ENCODE peak calls at places on chromosomes 1 and 21, in nine cellular contexts. One of them, this sample, is unnamed.

GRCh38 chr21:45546636-45547203 is 4.5 kb upstream of the SLC19A1 start:
- DNase-seq in CD8-positive, alpha-beta memory T cell: no peak
- DNase-seq in astrocyte of the cerebellum: no peak
- DNase-seq in astrocyte: no peak
- DNase-seq in kidney: peak
- DNase-seq in astrocyte of the spinal cord: no peak
- DNase-seq in upper lobe of right lung: no peak
- DNase-seq in fibroblast of mammary gland: no peak
- DNase-seq in A673: no peak
- DNase-seq in this sample: no peak

GRCh38 chr1:86872086-86872485 is 41.8 kb downstream of the SELENOF start:
- DNase-seq in astrocyte: peak
- DNase-seq in fibroblast of mammary gland: peak
- DNase-seq in astrocyte of the cerebellum: peak
- DNase-seq in A673: no peak
- DNase-seq in astrocyte of the spinal cord: no peak
- DNase-seq in kidney: no peak
- DNase-seq in CD8-positive, alpha-beta memory T cell: no peak
- DNase-seq in upper lobe of right lung: no peak
- DNase-seq in this sample: no peak

GRCh38 chr1:10980094-10980577 is 32.3 kb upstream of the TARDBP start:
- DNase-seq in CD8-positive, alpha-beta memory T cell: no peak
- DNase-seq in kidney: peak
- DNase-seq in fibroblast of mammary gland: peak
- DNase-seq in astrocyte of the cerebellum: peak
- DNase-seq in A673: no peak
- DNase-seq in astrocyte of the spinal cord: peak
- DNase-seq in upper lobe of right lung: peak
- DNase-seq in astrocyte: peak
- DNase-seq in this sample: peak

GRCh38 chr1:19319196-19319595 is 7.1 kb downstream of the SLC66A1 start:
- DNase-seq in fibroblast of mammary gland: no peak
- DNase-seq in astrocyte of the cerebellum: no peak
- DNase-seq in kidney: no peak
- DNase-seq in CD8-positive, alpha-beta memory T cell: no peak
- DNase-seq in upper lobe of right lung: no peak
- DNase-seq in A673: no peak
- DNase-seq in astrocyte: no peak
- DNase-seq in astrocyte of the spinal cord: no peak
- DNase-seq in this sample: no peak

GRCh38 chr1:180580237-180580636 is 21.5 kb downstream of the OVAAL start:
- DNase-seq in fibroblast of mammary gland: peak
- DNase-seq in upper lobe of right lung: no peak
- DNase-seq in astrocyte of the cerebellum: no peak
- DNase-seq in astrocyte: no peak
- DNase-seq in A673: no peak
- DNase-seq in CD8-positive, alpha-beta memory T cell: no peak
- DNase-seq in astrocyte of the spinal cord: no peak
- DNase-seq in kidney: peak
- DNase-seq in this sample: peak

GRCh38 chr1:39842030-39842678 is 41.1 kb downstream of the TRIT1 start:
- DNase-seq in astrocyte of the spinal cord: no peak
- DNase-seq in upper lobe of right lung: no peak
- DNase-seq in fibroblast of mammary gland: no peak
- DNase-seq in kidney: no peak
- DNase-seq in astrocyte: no peak
- DNase-seq in A673: no peak
- DNase-seq in astrocyte of the cerebellum: no peak
- DNase-seq in CD8-positive, alpha-beta memory T cell: no peak
- DNase-seq in this sample: no peak

GRCh38 chr1:23896491-23896890 is 16.7 kb downstream of the CNR2 start:
- DNase-seq in astrocyte of the spinal cord: no peak
- DNase-seq in CD8-positive, alpha-beta memory T cell: peak
- DNase-seq in A673: no peak
- DNase-seq in kidney: no peak
- DNase-seq in upper lobe of right lung: no peak
- DNase-seq in astrocyte of the cerebellum: no peak
- DNase-seq in fibroblast of mammary gland: no peak
- DNase-seq in astrocyte: no peak
- DNase-seq in this sample: no peak

GRCh38 chr1:177424746-177425145 is 254.0 kb downstream of the BRINP2 start:
- DNase-seq in fibroblast of mammary gland: peak
- DNase-seq in astrocyte of the cerebellum: no peak
- DNase-seq in kidney: no peak
- DNase-seq in CD8-positive, alpha-beta memory T cell: no peak
- DNase-seq in astrocyte: no peak
- DNase-seq in astrocyte of the spinal cord: no peak
- DNase-seq in upper lobe of right lung: no peak
- DNase-seq in A673: no peak
- DNase-seq in this sample: no peak

GRCh38 chr1:184755226-184756065 is 788 bp upstream of the EDEM3 start:
- DNase-seq in astrocyte of the spinal cord: peak
- DNase-seq in kidney: no peak
- DNase-seq in astrocyte: peak
- DNase-seq in CD8-positive, alpha-beta memory T cell: no peak
- DNase-seq in astrocyte of the cerebellum: peak
- DNase-seq in A673: peak
- DNase-seq in fibroblast of mammary gland: peak
- DNase-seq in upper lobe of right lung: no peak
- DNase-seq in this sample: peak

GRCh38 chr1:20551945-20552727 is at the start of gene FAM43B:
- DNase-seq in fibroblast of mammary gland: peak
- DNase-seq in kidney: peak
- DNase-seq in CD8-positive, alpha-beta memory T cell: no peak
- DNase-seq in astrocyte of the cerebellum: no peak
- DNase-seq in A673: peak
- DNase-seq in astrocyte: peak
- DNase-seq in upper lobe of right lung: peak
- DNase-seq in astrocyte of the spinal cord: no peak
- DNase-seq in this sample: peak

GRCh38 chr1:26044971-26045711 is 777 bp downstream of the SLC30A2 start:
- DNase-seq in fibroblast of mammary gland: no peak
- DNase-seq in astrocyte: no peak
- DNase-seq in A673: no peak
- DNase-seq in upper lobe of right lung: no peak
- DNase-seq in kidney: no peak
- DNase-seq in astrocyte of the spinal cord: no peak
- DNase-seq in CD8-positive, alpha-beta memory T cell: no peak
- DNase-seq in astrocyte of the cerebellum: no peak
- DNase-seq in this sample: no peak

GRCh38 chr1:104932030-104932915 is 1182.6 kb downstream of the AMY1C start:
- DNase-seq in kidney: no peak
- DNase-seq in fibroblast of mammary gland: no peak
- DNase-seq in CD8-positive, alpha-beta memory T cell: no peak
- DNase-seq in astrocyte of the cerebellum: no peak
- DNase-seq in astrocyte of the spinal cord: no peak
- DNase-seq in upper lobe of right lung: no peak
- DNase-seq in astrocyte: no peak
- DNase-seq in A673: no peak
- DNase-seq in this sample: no peak

GRCh38 chr1:7220007-7220406 is 434.8 kb downstream of the CAMTA1 start:
- DNase-seq in CD8-positive, alpha-beta memory T cell: no peak
- DNase-seq in astrocyte of the spinal cord: peak
- DNase-seq in fibroblast of mammary gland: peak
- DNase-seq in kidney: no peak
- DNase-seq in A673: no peak
- DNase-seq in astrocyte of the cerebellum: peak
- DNase-seq in astrocyte: peak
- DNase-seq in upper lobe of right lung: no peak
- DNase-seq in this sample: no peak

GRCh38 chr1:89257036-89257435 is 15.6 kb downstream of the GBP5 start:
- DNase-seq in fibroblast of mammary gland: no peak
- DNase-seq in upper lobe of right lung: no peak
- DNase-seq in CD8-positive, alpha-beta memory T cell: no peak
- DNase-seq in astrocyte of the spinal cord: no peak
- DNase-seq in astrocyte of the cerebellum: no peak
- DNase-seq in kidney: no peak
- DNase-seq in astrocyte: no peak
- DNase-seq in A673: no peak
- DNase-seq in this sample: no peak

GRCh38 chr1:24555591-24556413 is at the start of gene NCMAP:
- DNase-seq in A673: no peak
- DNase-seq in CD8-positive, alpha-beta memory T cell: peak
- DNase-seq in astrocyte: no peak
- DNase-seq in upper lobe of right lung: peak
- DNase-seq in fibroblast of mammary gland: no peak
- DNase-seq in kidney: peak
- DNase-seq in astrocyte of the cerebellum: no peak
- DNase-seq in astrocyte of the spinal cord: no peak
- DNase-seq in this sample: no peak

GRCh38 chr1:238104752-238105151 is 214.0 kb upstream of the ZP4 start:
- DNase-seq in upper lobe of right lung: no peak
- DNase-seq in fibroblast of mammary gland: no peak
- DNase-seq in A673: no peak
- DNase-seq in astrocyte of the cerebellum: no peak
- DNase-seq in CD8-positive, alpha-beta memory T cell: no peak
- DNase-seq in astrocyte: no peak
- DNase-seq in astrocyte of the spinal cord: no peak
- DNase-seq in kidney: no peak
- DNase-seq in this sample: no peak

GRCh38 chr1:62188111-62188510 is 6.5 kb upstream of the L1TD1 start:
- DNase-seq in astrocyte of the cerebellum: no peak
- DNase-seq in upper lobe of right lung: no peak
- DNase-seq in CD8-positive, alpha-beta memory T cell: no peak
- DNase-seq in astrocyte of the spinal cord: no peak
- DNase-seq in fibroblast of mammary gland: no peak
- DNase-seq in A673: no peak
- DNase-seq in kidney: no peak
- DNase-seq in astrocyte: no peak
- DNase-seq in this sample: no peak

GRCh38 chr1:59236949-59237545 is 59.8 kb upstream of the FGGY start:
- DNase-seq in A673: no peak
- DNase-seq in astrocyte of the spinal cord: no peak
- DNase-seq in fibroblast of mammary gland: no peak
- DNase-seq in astrocyte of the cerebellum: no peak
- DNase-seq in upper lobe of right lung: no peak
- DNase-seq in astrocyte: peak
- DNase-seq in kidney: no peak
- DNase-seq in CD8-positive, alpha-beta memory T cell: no peak
- DNase-seq in this sample: no peak

GRCh38 chr1:115336741-115337140 is 1.3 kb downstream of the NGF start:
- DNase-seq in astrocyte: no peak
- DNase-seq in kidney: no peak
- DNase-seq in CD8-positive, alpha-beta memory T cell: no peak
- DNase-seq in astrocyte of the spinal cord: no peak
- DNase-seq in A673: peak
- DNase-seq in fibroblast of mammary gland: no peak
- DNase-seq in upper lobe of right lung: no peak
- DNase-seq in astrocyte of the cerebellum: no peak
- DNase-seq in this sample: no peak
- H3K4me3 ChIP-seq in astrocyte: peak
- H3K4me3 ChIP-seq in kidney: no peak
- H3K4me3 ChIP-seq in CD8-positive, alpha-beta memory T cell: no peak
- H3K4me3 ChIP-seq in astrocyte of the spinal cord: no peak
- H3K4me3 ChIP-seq in A673: no peak
- H3K4me3 ChIP-seq in fibroblast of mammary gland: peak
- H3K4me3 ChIP-seq in upper lobe of right lung: no peak
- H3K4me3 ChIP-seq in astrocyte of the cerebellum: peak
- H3K4me3 ChIP-seq in this sample: no peak

GRCh38 chr1:203129501-203130231 is 2.1 kb downstream of the ADORA1 start:
- DNase-seq in astrocyte: no peak
- DNase-seq in astrocyte of the cerebellum: no peak
- DNase-seq in fibroblast of mammary gland: no peak
- DNase-seq in upper lobe of right lung: peak
- DNase-seq in A673: no peak
- DNase-seq in CD8-positive, alpha-beta memory T cell: no peak
- DNase-seq in kidney: no peak
- DNase-seq in astrocyte of the spinal cord: no peak
- DNase-seq in this sample: peak
- H3K4me3 ChIP-seq in astrocyte: no peak
- H3K4me3 ChIP-seq in astrocyte of the cerebellum: no peak
- H3K4me3 ChIP-seq in fibroblast of mammary gland: no peak
- H3K4me3 ChIP-seq in upper lobe of right lung: no peak
- H3K4me3 ChIP-seq in A673: no peak
- H3K4me3 ChIP-seq in CD8-positive, alpha-beta memory T cell: no peak
- H3K4me3 ChIP-seq in kidney: no peak
- H3K4me3 ChIP-seq in astrocyte of the spinal cord: no peak
- H3K4me3 ChIP-seq in this sample: no peak

GRCh38 chr1:153251562-153251961 is 7.9 kb upstream of the LORICRIN start:
- DNase-seq in astrocyte of the cerebellum: no peak
- DNase-seq in CD8-positive, alpha-beta memory T cell: no peak
- DNase-seq in A673: no peak
- DNase-seq in astrocyte of the spinal cord: no peak
- DNase-seq in upper lobe of right lung: no peak
- DNase-seq in fibroblast of mammary gland: no peak
- DNase-seq in kidney: no peak
- DNase-seq in astrocyte: no peak
- DNase-seq in this sample: no peak

GRCh38 chr1:153248480-153248879 is 11.0 kb upstream of the LORICRIN start:
- DNase-seq in A673: no peak
- DNase-seq in kidney: no peak
- DNase-seq in astrocyte of the cerebellum: no peak
- DNase-seq in upper lobe of right lung: no peak
- DNase-seq in fibroblast of mammary gland: no peak
- DNase-seq in astrocyte of the spinal cord: no peak
- DNase-seq in astrocyte: no peak
- DNase-seq in CD8-positive, alpha-beta memory T cell: no peak
- DNase-seq in this sample: no peak

GRCh38 chr1:153251988-153252387 is 7.5 kb upstream of the LORICRIN start:
- DNase-seq in astrocyte of the spinal cord: no peak
- DNase-seq in astrocyte of the cerebellum: no peak
- DNase-seq in fibroblast of mammary gland: no peak
- DNase-seq in A673: no peak
- DNase-seq in kidney: no peak
- DNase-seq in CD8-positive, alpha-beta memory T cell: no peak
- DNase-seq in astrocyte: no peak
- DNase-seq in upper lobe of right lung: no peak
- DNase-seq in this sample: no peak

GRCh38 chr1:153251087-153251486 is 8.4 kb upstream of the LORICRIN start:
- DNase-seq in upper lobe of right lung: no peak
- DNase-seq in kidney: no peak
- DNase-seq in fibroblast of mammary gland: no peak
- DNase-seq in CD8-positive, alpha-beta memory T cell: no peak
- DNase-seq in astrocyte of the spinal cord: no peak
- DNase-seq in astrocyte of the cerebellum: no peak
- DNase-seq in A673: no peak
- DNase-seq in astrocyte: no peak
- DNase-seq in this sample: no peak

DNA sequence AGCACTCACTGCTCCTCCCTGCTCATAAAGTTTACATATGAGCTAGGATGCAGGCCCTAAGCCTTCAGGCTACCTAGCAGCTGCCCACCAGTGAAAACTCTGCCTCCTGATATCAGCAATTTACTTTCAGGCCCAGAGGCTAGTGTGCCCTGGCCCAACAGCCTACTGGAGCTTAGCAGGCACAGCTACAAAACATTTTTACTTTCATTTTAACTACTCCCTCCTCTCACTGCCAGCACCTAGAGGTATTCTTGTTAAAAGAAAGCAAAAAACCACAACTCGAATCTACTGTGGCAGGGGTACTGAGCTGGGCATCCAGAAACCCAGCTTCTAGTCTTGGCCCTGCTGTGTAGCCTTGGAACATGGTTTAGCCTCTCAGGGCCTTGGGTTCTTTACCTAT is 5.8 kb upstream of the LORICRIN start:
- DNase-seq in kidney: no peak
- DNase-seq in upper lobe of right lung: no peak
- DNase-seq in astrocyte: no peak
- DNase-seq in astrocyte of the cerebellum: no peak
- DNase-seq in fibroblast of mammary gland: no peak
- DNase-seq in astrocyte of the spinal cord: no peak
- DNase-seq in A673: no peak
- DNase-seq in CD8-positive, alpha-beta memory T cell: no peak
- DNase-seq in this sample: no peak
- H3K4me3 ChIP-seq in kidney: no peak
- H3K4me3 ChIP-seq in upper lobe of right lung: no peak
- H3K4me3 ChIP-seq in astrocyte: no peak
- H3K4me3 ChIP-seq in astrocyte of the cerebellum: no peak
- H3K4me3 ChIP-seq in fibroblast of mammary gland: no peak
- H3K4me3 ChIP-seq in astrocyte of the spinal cord: no peak
- H3K4me3 ChIP-seq in A673: no peak
- H3K4me3 ChIP-seq in CD8-positive, alpha-beta memory T cell: no peak
- H3K4me3 ChIP-seq in this sample: no peak

GRCh38 chr1:204348722-204349121 is 11.0 kb downstream of the PLEKHA6 start:
- DNase-seq in astrocyte of the spinal cord: no peak
- DNase-seq in kidney: peak
- DNase-seq in astrocyte: peak
- DNase-seq in fibroblast of mammary gland: peak
- DNase-seq in CD8-positive, alpha-beta memory T cell: no peak
- DNase-seq in upper lobe of right lung: no peak
- DNase-seq in A673: no peak
- DNase-seq in astrocyte of the cerebellum: no peak
- DNase-seq in this sample: peak
- H3K4me3 ChIP-seq in astrocyte of the spinal cord: no peak
- H3K4me3 ChIP-seq in kidney: no peak
- H3K4me3 ChIP-seq in astrocyte: no peak
- H3K4me3 ChIP-seq in fibroblast of mammary gland: no peak
- H3K4me3 ChIP-seq in CD8-positive, alpha-beta memory T cell: no peak
- H3K4me3 ChIP-seq in upper lobe of right lung: no peak
- H3K4me3 ChIP-seq in A673: no peak
- H3K4me3 ChIP-seq in astrocyte of the cerebellum: no peak
- H3K4me3 ChIP-seq in this sample: no peak